ENCODE peak calls at places on chromosomes 4 and X, in four cellular contexts. W is neural progenitor cell, C is left ventricle myocardium inferior, K is tibial artery. N is an unnamed sample. For H3K4me1 and H3K36me3, the result is how much of the 10 kb centered on the place peaks cover.

GRCh38 chr4:15400911-15401671 is 26.7 kb upstream of the C1QTNF7 start:
- DNase-seq in W (no peak), C (peak), K (peak), N (no peak)

GRCh38 chr4:119536572-119537528 is 91.8 kb downstream of the PDE5A start:
- DNase-seq in W (peak), C (no peak), K (no peak), N (no peak)

GRCh38 chrX:12440245-12440644 is 302.0 kb downstream of the FRMPD4 start:
- DNase-seq in W (no peak), C (no peak), K (no peak), N (no peak)

GRCh38 chr4:71607780-71608673 is 175.9 kb downstream of the GC start:
- DNase-seq in W (no peak), C (no peak), K (no peak), N (no peak)

GRCh38 chr4:188941524-188942109 is 802.4 kb downstream of the TRIML1 start:
- DNase-seq in W (no peak), C (no peak), K (no peak), N (no peak)

GRCh38 chr4:67292649-67293048 is 252.7 kb downstream of the CENPC start:
- DNase-seq in W (no peak), C (no peak), K (no peak), N (no peak)

GRCh38 chr4:66235876-66236275 is 565.6 kb upstream of the EPHA5 start:
- DNase-seq in W (no peak), C (no peak), K (no peak), N (no peak)

GRCh38 chr4:62948108-62948507 is 1461.1 kb downstream of the TECRL start:
- DNase-seq in W (no peak), C (no peak), K (no peak), N (no peak)

GRCh38 chr4:128354205-128354821 is 66.7 kb upstream of the PGRMC2 start:
- DNase-seq in W (no peak), C (no peak), K (no peak), N (no peak)

GRCh38 chrX:38262715-38263620 is 42.3 kb upstream of the SRPX start:
- DNase-seq in W (no peak), C (no peak), K (no peak), N (no peak)

GRCh38 chrX:2828404-2829065 is at the start of gene GYG2:
- DNase-seq in W (peak), C (no peak), K (no peak), N (no peak)

GRCh38 chrX:10570601-10571000 is 49.8 kb downstream of the MID1 start:
- DNase-seq in W (no peak), C (no peak), K (no peak), N (no peak)

GRCh38 chrX:139759637-139760036 is 51.7 kb upstream of the MCF2 start:
- DNase-seq in W (peak), C (no peak), K (no peak), N (no peak)

GRCh38 chr4:25845841-25846653 is 16.7 kb downstream of the SEL1L3 start:
- DNase-seq in W (no peak), C (no peak), K (no peak), N (no peak)

GRCh38 chr4:101682946-101683345 is 107.6 kb upstream of the BANK1 start:
- DNase-seq in W (no peak), C (no peak), K (no peak), N (no peak)

GRCh38 chrX:136176399-136176825 is 29.1 kb downstream of the FHL1 start:
- DNase-seq in W (no peak), C (no peak), K (peak), N (no peak)

GRCh38 chr4:170769857-170770256 is 680.1 kb upstream of the AADAT start:
- DNase-seq in W (no peak), C (no peak), K (no peak), N (no peak)

GRCh38 chrX:120244735-120245498 is 5.7 kb upstream of the ZBTB33 start:
- DNase-seq in W (peak), C (peak), K (peak), N (peak)

GRCh38 chrX:19193584-19193983 is 71.3 kb upstream of the ADGRG2 start:
- DNase-seq in W (no peak), C (no peak), K (no peak), N (no peak)

GRCh38 chr4:147078362-147078761 is 132.7 kb upstream of the TTC29 start:
- DNase-seq in W (no peak), C (no peak), K (no peak), N (no peak)

GRCh38 chr4:56613101-56613862 is 67.8 kb downstream of the HOPX start:
- DNase-seq in W (no peak), C (no peak), K (no peak), N (no peak)

GRCh38 chr4:123497328-123497727 is 100.7 kb downstream of the SPRY1 start:
- DNase-seq in W (no peak), C (no peak), K (no peak), N (no peak)

GRCh38 chr4:154497901-154498300 is 6.3 kb upstream of the DCHS2 start:
- DNase-seq in W (no peak), C (no peak), K (no peak), N (no peak)

GRCh38 chr4:100839712-100840111 is 321.9 kb upstream of the EMCN start:
- DNase-seq in W (no peak), C (no peak), K (no peak), N (no peak)

GRCh38 chr4:138841341-138841740 is 174.2 kb upstream of the NOCT start:
- DNase-seq in W (no peak), C (no peak), K (no peak), N (no peak)

GRCh38 chr4:17623451-17624001 is 9.1 kb downstream of the MED28 start:
- DNase-seq in W (no peak), C (no peak), K (no peak), N (no peak)

GRCh38 chrX:56729152-56729557 is at the start of gene NBDY:
- DNase-seq in W (peak), C (peak), K (no peak), N (peak)

GRCh38 chrX:100647095-100647494 is 3.1 kb downstream of the SRPX2 start:
- DNase-seq in W (no peak), C (no peak), K (peak), N (no peak)
- H3K4me1 ChIP-seq in W (under half), C (under half), K (under half), N (under half)

DNA sequence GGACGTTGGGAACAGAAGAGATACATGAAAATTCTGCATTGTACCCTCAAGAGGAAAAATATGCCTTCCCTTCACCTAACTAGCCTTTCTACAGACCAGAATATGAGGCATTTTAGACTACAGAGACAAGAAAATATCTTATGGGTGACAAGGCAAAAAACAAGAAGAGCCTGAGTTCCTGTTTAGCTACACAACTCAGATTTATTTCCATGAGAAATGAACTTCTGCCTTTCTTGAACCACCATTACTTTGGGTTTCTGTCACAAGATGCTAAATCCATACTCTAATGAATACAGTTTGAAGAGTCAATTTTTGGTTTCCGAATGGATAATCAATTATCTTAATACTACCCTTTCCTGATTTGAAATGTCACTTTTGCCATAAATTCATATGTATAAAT is 18.7 kb downstream of the RCHY1 start:
- DNase-seq in W (no peak), C (no peak), K (no peak), N (no peak)
- H3K36me3 ChIP-seq in W (under half), C (half or more), K (under half), N (under half)

GRCh38 chr4:6048537-6048936 is 30.3 kb upstream of the C4orf50 start:
- DNase-seq in W (no peak), C (no peak), K (no peak), N (no peak)

GRCh38 chr4:6049972-6050371 is 31.7 kb upstream of the C4orf50 start:
- DNase-seq in W (no peak), C (no peak), K (no peak), N (no peak)

GRCh38 chr4:6052679-6053078 is 34.4 kb upstream of the C4orf50 start:
- DNase-seq in W (no peak), C (no peak), K (no peak), N (no peak)

GRCh38 chr4:6049278-6049677 is 31.0 kb upstream of the C4orf50 start:
- DNase-seq in W (no peak), C (no peak), K (no peak), N (no peak)

GRCh38 chr4:6050551-6050950 is 32.3 kb upstream of the C4orf50 start:
- DNase-seq in W (no peak), C (no peak), K (no peak), N (no peak)
- H3K4me1 ChIP-seq in W (under half), C (under half), K (under half), N (under half)

GRCh38 chr4:2698951-2699505 is 57.1 kb downstream of the TNIP2 start:
- DNase-seq in W (no peak), C (no peak), K (peak), N (no peak)

GRCh38 chr4:2700031-2700430 is 56.1 kb downstream of the TNIP2 start:
- DNase-seq in W (no peak), C (no peak), K (no peak), N (no peak)

GRCh38 chr4:2697995-2698414 is 58.1 kb downstream of the TNIP2 start:
- DNase-seq in W (no peak), C (no peak), K (no peak), N (no peak)

GRCh38 chr4:2698504-2698903 is 57.6 kb downstream of the TNIP2 start:
- DNase-seq in W (no peak), C (no peak), K (no peak), N (no peak)

DNA sequence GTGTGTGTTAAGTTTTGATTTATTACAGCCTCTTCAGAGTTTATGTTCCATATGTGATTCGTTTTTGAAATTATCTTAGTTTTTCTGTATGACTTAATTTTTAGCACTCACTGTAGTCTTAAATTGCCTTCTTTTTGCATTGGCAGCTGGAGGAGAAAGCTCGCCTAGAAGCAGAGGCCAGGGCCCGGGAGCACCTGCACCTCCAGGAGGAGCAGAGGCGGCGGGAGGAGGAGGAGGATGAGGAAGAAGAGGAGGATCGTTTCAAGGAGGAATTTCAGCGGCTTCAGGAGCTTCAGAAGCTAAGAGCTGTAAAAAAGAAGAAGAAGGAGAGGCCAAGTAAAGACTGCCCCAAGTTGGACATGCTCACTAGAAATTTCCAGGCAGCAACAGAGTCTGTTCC is 56.6 kb downstream of the TNIP2 start:
- DNase-seq in W (no peak), C (no peak), K (no peak), N (no peak)
- H3K36me3 ChIP-seq in W (under half), C (half or more), K (half or more), N (half or more)

N was measured in CD4-positive, alpha-beta memory T cell.